ENCODE peak calls at places on chromosomes 3 and 15, in four cellular contexts. V is Panc1, Y is HCT116, B is K562. C is an unnamed sample.

GRCh38 chr3:133538154-133538553 is 35.3 kb upstream of the CDV3 start:
- DNase-seq in B (no peak), Y (no peak), V (no peak), C (no peak)

GRCh38 chr3:37607604-37608003 is 254.1 kb upstream of the CTDSPL start:
- DNase-seq in V (no peak), Y (no peak), B (no peak), C (no peak)

GRCh38 chr3:6679510-6679909 is 181.4 kb upstream of the GRM7 start:
- DNase-seq in Y (no peak), V (no peak), B (no peak), C (no peak)

GRCh38 chr15:77393471-77393840 is 26.4 kb downstream of the PEAK1 start:
- DNase-seq in B (no peak), V (no peak), Y (no peak), C (no peak)

GRCh38 chr3:64242435-64242834 is 17.2 kb upstream of the PRICKLE2 start:
- DNase-seq in V (no peak), B (no peak), Y (no peak), C (peak)

GRCh38 chr15:92502930-92503329 is 109.2 kb downstream of the ST8SIA2 start:
- DNase-seq in Y (no peak), B (no peak), V (no peak), C (no peak)

GRCh38 chr15:47932829-47933696 is 187.7 kb upstream of the SLC24A5 start:
- DNase-seq in V (no peak), B (no peak), Y (no peak), C (no peak)

GRCh38 chr3:25781758-25782594 is 1.3 kb downstream of the NGLY1 start:
- DNase-seq in V (no peak), Y (no peak), B (peak), C (no peak)

GRCh38 chr3:46276497-46277099 is 34.3 kb downstream of the CCR3 start:
- DNase-seq in V (peak), Y (peak), B (peak), C (peak)

GRCh38 chr15:64112077-64112772 is 16.4 kb downstream of the SNX1 start:
- DNase-seq in B (no peak), Y (no peak), V (no peak), C (peak)

GRCh38 chr15:64111679-64112050 is 15.9 kb downstream of the SNX1 start:
- DNase-seq in B (no peak), V (no peak), Y (no peak), C (peak)

GRCh38 chr15:64107337-64107736 is 11.6 kb downstream of the SNX1 start:
- DNase-seq in V (no peak), Y (no peak), B (no peak), C (no peak)

GRCh38 chr15:64112904-64113303 is 17.1 kb downstream of the SNX1 start:
- DNase-seq in Y (no peak), V (no peak), B (no peak), C (no peak)

DNA sequence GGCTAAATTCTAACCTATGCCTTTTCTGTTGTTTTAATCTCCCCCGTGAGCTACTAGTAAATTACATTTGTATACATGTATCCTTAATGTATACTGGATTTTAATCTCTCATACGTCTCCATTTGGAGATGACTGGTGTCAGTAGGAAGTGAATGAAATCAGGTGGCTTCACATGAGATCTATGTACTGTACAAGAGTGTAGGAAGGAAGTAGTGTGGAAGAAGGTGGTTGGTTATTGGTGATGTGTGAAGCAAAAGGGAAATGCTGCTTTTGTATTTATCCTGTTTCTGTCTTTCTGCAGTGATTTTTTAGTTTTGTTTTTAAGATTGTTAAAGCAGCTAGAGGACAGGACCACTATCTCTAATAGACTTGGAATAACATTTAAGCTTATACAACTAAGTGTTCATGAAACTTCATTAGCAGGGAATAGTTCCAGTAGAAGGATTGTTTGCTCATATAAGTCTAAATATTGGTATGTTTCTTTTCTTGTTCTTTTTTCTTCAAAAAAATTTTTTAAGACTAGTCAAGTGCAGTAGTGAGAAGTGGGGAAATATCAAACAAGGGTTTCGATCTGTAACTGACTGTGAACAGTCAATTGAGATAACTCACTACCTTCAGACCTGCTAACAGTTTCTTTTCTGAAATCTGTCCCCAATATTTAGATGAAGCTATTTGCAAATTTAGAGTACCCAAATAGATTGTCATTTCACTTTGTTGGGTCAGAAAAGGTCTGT is 15.3 kb downstream of the SNX1 start:
- DNase-seq in Y (no peak), V (no peak), B (no peak), C (no peak)
- TF ChIP-seq TCF7L2 in Y (no peak), V (no peak), B (no peak), C (no peak)

GRCh38 chr3:173066044-173066679 is 74.9 kb downstream of the SPATA16 start:
- DNase-seq in Y (no peak), B (no peak), V (no peak), C (no peak)
- TF ChIP-seq TCF7L2 in Y (no peak), B (no peak), V (no peak), C (no peak)

GRCh38 chr15:40598126-40598525 is 4.1 kb downstream of the KNL1 start:
- DNase-seq in B (no peak), V (no peak), Y (no peak), C (no peak)

GRCh38 chr15:40598672-40599071 is 4.6 kb downstream of the KNL1 start:
- DNase-seq in Y (no peak), V (no peak), B (no peak), C (no peak)

GRCh38 chr15:40603935-40604334 is 9.9 kb downstream of the KNL1 start:
- DNase-seq in B (no peak), Y (no peak), V (no peak), C (no peak)

GRCh38 chr15:40597024-40597423 is 3.0 kb downstream of the KNL1 start:
- DNase-seq in Y (no peak), B (no peak), V (no peak), C (no peak)

DNA sequence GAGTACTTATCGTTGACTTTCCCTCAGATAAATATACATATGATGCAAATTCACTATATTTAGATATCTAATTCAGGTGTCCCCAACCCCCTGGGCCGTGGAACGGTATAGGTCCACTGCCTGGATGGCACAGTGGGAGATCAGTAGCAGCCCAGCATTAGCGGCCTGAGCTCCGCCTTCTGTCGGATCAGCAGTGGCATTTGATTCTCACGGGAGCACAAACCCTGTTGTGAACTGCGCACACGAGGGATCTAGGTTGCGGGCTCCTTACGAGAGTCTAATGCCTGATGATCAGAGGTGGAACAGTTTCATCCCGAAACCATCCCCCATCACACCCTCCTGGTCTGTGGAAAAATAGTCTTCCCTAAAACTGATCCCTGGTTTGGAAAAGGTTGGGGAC is 6.9 kb downstream of the KNL1 start:
- DNase-seq in V (no peak), B (no peak), Y (no peak), C (no peak)
- TF ChIP-seq TCF7L2 in V (no peak), B (no peak), Y (no peak), C (no peak)

GRCh38 chr3:70712449-70713082 is 400.1 kb upstream of the MDFIC2 start:
- DNase-seq in Y (no peak), V (no peak), B (no peak), C (no peak)

GRCh38 chr3:70722018-70722417 is 409.6 kb upstream of the MDFIC2 start:
- DNase-seq in B (no peak), V (no peak), Y (no peak), C (no peak)

GRCh38 chr3:70716832-70717231 is 404.4 kb upstream of the MDFIC2 start:
- DNase-seq in V (no peak), B (no peak), Y (no peak), C (no peak)
- TF ChIP-seq TCF7L2 in V (no peak), B (no peak), Y (no peak), C (no peak)